ENCODE peak calls at places on chromosome 7, in seven cellular contexts. One of them, this sample, is unnamed.

GRCh38 chr7:121562274-121562673 is 166.2 kb upstream of the FAM3C start:
- DNase-seq in adipocyte: peak; percentile 50
- DNase-seq in activated naive CD4-positive, alpha-beta T cell treated with anti-CD3 and anti-CD28 coated beads for 36 hours: no peak
- DNase-seq in fibroblast of the aortic adventitia: peak; percentile 49
- DNase-seq in EH: peak; percentile 75
- DNase-seq in nucleus accumbens: no peak
- DNase-seq in GM04503: peak; percentile 13
- DNase-seq in this sample: no peak

GRCh38 chr7:50339990-50340500 is 35.5 kb downstream of the IKZF1 start:
- DNase-seq in EH: no peak
- DNase-seq in GM04503: no peak
- DNase-seq in adipocyte: no peak
- DNase-seq in activated naive CD4-positive, alpha-beta T cell treated with anti-CD3 and anti-CD28 coated beads for 36 hours: peak; percentile 72
- DNase-seq in fibroblast of the aortic adventitia: no peak
- DNase-seq in nucleus accumbens: no peak
- DNase-seq in this sample: no peak

GRCh38 chr7:123643495-123644428 is 11.9 kb upstream of the LMOD2 start:
- DNase-seq in activated naive CD4-positive, alpha-beta T cell treated with anti-CD3 and anti-CD28 coated beads for 36 hours: no peak
- DNase-seq in GM04503: peak; percentile 7
- DNase-seq in fibroblast of the aortic adventitia: peak; percentile 87
- DNase-seq in EH: peak; percentile 56
- DNase-seq in nucleus accumbens: no peak
- DNase-seq in adipocyte: peak; percentile 81
- DNase-seq in this sample: no peak

GRCh38 chr7:90401989-90402388 is 1.3 kb upstream of the CLDN12 start:
- DNase-seq in GM04503: no peak
- DNase-seq in fibroblast of the aortic adventitia: peak; percentile 42
- DNase-seq in nucleus accumbens: no peak
- DNase-seq in activated naive CD4-positive, alpha-beta T cell treated with anti-CD3 and anti-CD28 coated beads for 36 hours: no peak
- DNase-seq in adipocyte: no peak
- DNase-seq in EH: peak; percentile 23
- DNase-seq in this sample: no peak

GRCh38 chr7:57579454-57579853 is 129.5 kb downstream of the ZNF716 start:
- DNase-seq in activated naive CD4-positive, alpha-beta T cell treated with anti-CD3 and anti-CD28 coated beads for 36 hours: no peak
- DNase-seq in fibroblast of the aortic adventitia: no peak
- DNase-seq in adipocyte: no peak
- DNase-seq in nucleus accumbens: no peak
- DNase-seq in GM04503: no peak
- DNase-seq in EH: no peak
- DNase-seq in this sample: no peak

GRCh38 chr7:107810626-107811025 is 7.6 kb upstream of the SLC26A3 start:
- DNase-seq in EH: no peak
- DNase-seq in activated naive CD4-positive, alpha-beta T cell treated with anti-CD3 and anti-CD28 coated beads for 36 hours: peak; percentile 17
- DNase-seq in nucleus accumbens: no peak
- DNase-seq in GM04503: no peak
- DNase-seq in fibroblast of the aortic adventitia: no peak
- DNase-seq in adipocyte: no peak
- DNase-seq in this sample: no peak

GRCh38 chr7:23539494-23539907 is 7.7 kb upstream of the TRA2A start:
- DNase-seq in EH: no peak
- DNase-seq in adipocyte: no peak
- DNase-seq in fibroblast of the aortic adventitia: no peak
- DNase-seq in activated naive CD4-positive, alpha-beta T cell treated with anti-CD3 and anti-CD28 coated beads for 36 hours: no peak
- DNase-seq in GM04503: no peak
- DNase-seq in nucleus accumbens: no peak
- DNase-seq in this sample: no peak

GRCh38 chr7:4727914-4728705 is 46.0 kb downstream of the FOXK1 start:
- DNase-seq in activated naive CD4-positive, alpha-beta T cell treated with anti-CD3 and anti-CD28 coated beads for 36 hours: no peak
- DNase-seq in GM04503: no peak
- DNase-seq in fibroblast of the aortic adventitia: no peak
- DNase-seq in adipocyte: no peak
- DNase-seq in EH: no peak
- DNase-seq in nucleus accumbens: no peak
- DNase-seq in this sample: no peak

GRCh38 chr7:120843121-120843520 is 14.8 kb downstream of the TSPAN12 start:
- DNase-seq in EH: peak; percentile 2
- DNase-seq in adipocyte: no peak
- DNase-seq in GM04503: no peak
- DNase-seq in fibroblast of the aortic adventitia: peak; percentile 25
- DNase-seq in activated naive CD4-positive, alpha-beta T cell treated with anti-CD3 and anti-CD28 coated beads for 36 hours: no peak
- DNase-seq in nucleus accumbens: no peak
- DNase-seq in this sample: no peak

GRCh38 chr7:50960621-50961310 is 178.1 kb upstream of the GRB10 start:
- DNase-seq in GM04503: no peak
- DNase-seq in EH: no peak
- DNase-seq in nucleus accumbens: no peak
- DNase-seq in activated naive CD4-positive, alpha-beta T cell treated with anti-CD3 and anti-CD28 coated beads for 36 hours: no peak
- DNase-seq in fibroblast of the aortic adventitia: no peak
- DNase-seq in adipocyte: no peak
- DNase-seq in this sample: no peak

GRCh38 chr7:107953924-107954303 is 49.0 kb downstream of the LAMB1 start:
- DNase-seq in nucleus accumbens: no peak
- DNase-seq in EH: peak; percentile 69
- DNase-seq in fibroblast of the aortic adventitia: no peak
- DNase-seq in activated naive CD4-positive, alpha-beta T cell treated with anti-CD3 and anti-CD28 coated beads for 36 hours: no peak
- DNase-seq in adipocyte: no peak
- DNase-seq in GM04503: no peak
- DNase-seq in this sample: no peak

GRCh38 chr7:92835140-92835850 is 1.1 kb downstream of the CDK6 start:
- DNase-seq in nucleus accumbens: no peak
- DNase-seq in fibroblast of the aortic adventitia: peak; percentile 63
- DNase-seq in activated naive CD4-positive, alpha-beta T cell treated with anti-CD3 and anti-CD28 coated beads for 36 hours: peak; percentile 62
- DNase-seq in EH: peak; percentile 87
- DNase-seq in GM04503: no peak
- DNase-seq in adipocyte: peak; percentile 87
- DNase-seq in this sample: no peak

GRCh38 chr7:103065666-103066065 is 8.9 kb downstream of the FBXL13 start:
- DNase-seq in adipocyte: peak; percentile 42
- DNase-seq in activated naive CD4-positive, alpha-beta T cell treated with anti-CD3 and anti-CD28 coated beads for 36 hours: peak; percentile 54
- DNase-seq in fibroblast of the aortic adventitia: peak; percentile 23
- DNase-seq in GM04503: no peak
- DNase-seq in EH: peak; percentile 49
- DNase-seq in nucleus accumbens: no peak
- DNase-seq in this sample: no peak

GRCh38 chr7:101651116-101651515 is 22.0 kb upstream of the MYL10 start:
- DNase-seq in fibroblast of the aortic adventitia: no peak
- DNase-seq in activated naive CD4-positive, alpha-beta T cell treated with anti-CD3 and anti-CD28 coated beads for 36 hours: no peak
- DNase-seq in nucleus accumbens: no peak
- DNase-seq in adipocyte: no peak
- DNase-seq in EH: no peak
- DNase-seq in GM04503: no peak
- DNase-seq in this sample: no peak

GRCh38 chr7:51226042-51226755 is 90.4 kb downstream of the COBL start:
- DNase-seq in activated naive CD4-positive, alpha-beta T cell treated with anti-CD3 and anti-CD28 coated beads for 36 hours: no peak
- DNase-seq in EH: no peak
- DNase-seq in fibroblast of the aortic adventitia: no peak
- DNase-seq in GM04503: no peak
- DNase-seq in adipocyte: no peak
- DNase-seq in nucleus accumbens: no peak
- DNase-seq in this sample: no peak

GRCh38 chr7:52639126-52639525 is 396.3 kb upstream of the POM121L12 start:
- DNase-seq in EH: no peak
- DNase-seq in activated naive CD4-positive, alpha-beta T cell treated with anti-CD3 and anti-CD28 coated beads for 36 hours: no peak
- DNase-seq in adipocyte: no peak
- DNase-seq in fibroblast of the aortic adventitia: no peak
- DNase-seq in nucleus accumbens: no peak
- DNase-seq in GM04503: no peak
- DNase-seq in this sample: no peak

GRCh38 chr7:157404845-157405481 is 68.2 kb downstream of the DNAJB6 start:
- DNase-seq in GM04503: peak; percentile 73
- DNase-seq in adipocyte: peak; percentile 96
- DNase-seq in fibroblast of the aortic adventitia: peak; percentile 91
- DNase-seq in activated naive CD4-positive, alpha-beta T cell treated with anti-CD3 and anti-CD28 coated beads for 36 hours: peak; percentile 54
- DNase-seq in nucleus accumbens: no peak
- DNase-seq in EH: peak; percentile 98
- DNase-seq in this sample: no peak

GRCh38 chr7:29274156-29275017 is 79.8 kb downstream of the CHN2 start:
- DNase-seq in activated naive CD4-positive, alpha-beta T cell treated with anti-CD3 and anti-CD28 coated beads for 36 hours: no peak
- DNase-seq in GM04503: no peak
- DNase-seq in EH: no peak
- DNase-seq in fibroblast of the aortic adventitia: peak; percentile 84
- DNase-seq in nucleus accumbens: no peak
- DNase-seq in adipocyte: peak; percentile 46
- DNase-seq in this sample: peak; percentile 83

GRCh38 chr7:28104811-28105210 is 75.8 kb downstream of the JAZF1 start:
- DNase-seq in EH: peak; percentile 60
- DNase-seq in nucleus accumbens: no peak
- DNase-seq in adipocyte: no peak
- DNase-seq in fibroblast of the aortic adventitia: no peak
- DNase-seq in activated naive CD4-positive, alpha-beta T cell treated with anti-CD3 and anti-CD28 coated beads for 36 hours: no peak
- DNase-seq in GM04503: no peak
- DNase-seq in this sample: no peak

GRCh38 chr7:30727061-30727945 is 24.6 kb upstream of the INMT start:
- DNase-seq in activated naive CD4-positive, alpha-beta T cell treated with anti-CD3 and anti-CD28 coated beads for 36 hours: peak; percentile 75
- DNase-seq in adipocyte: peak; percentile 27
- DNase-seq in EH: peak; percentile 19
- DNase-seq in fibroblast of the aortic adventitia: peak; percentile 10
- DNase-seq in nucleus accumbens: no peak
- DNase-seq in GM04503: no peak
- DNase-seq in this sample: no peak

GRCh38 chr7:95375591-95376294 is 20.4 kb downstream of the PON3 start:
- DNase-seq in adipocyte: no peak
- DNase-seq in fibroblast of the aortic adventitia: no peak
- DNase-seq in GM04503: no peak
- DNase-seq in EH: no peak
- DNase-seq in nucleus accumbens: no peak
- DNase-seq in activated naive CD4-positive, alpha-beta T cell treated with anti-CD3 and anti-CD28 coated beads for 36 hours: no peak
- DNase-seq in this sample: no peak

GRCh38 chr7:73437699-73438416 is 4.3 kb downstream of the FZD9 start:
- DNase-seq in EH: no peak
- DNase-seq in adipocyte: no peak
- DNase-seq in activated naive CD4-positive, alpha-beta T cell treated with anti-CD3 and anti-CD28 coated beads for 36 hours: no peak
- DNase-seq in fibroblast of the aortic adventitia: no peak
- DNase-seq in GM04503: no peak
- DNase-seq in nucleus accumbens: no peak
- DNase-seq in this sample: no peak

GRCh38 chr7:111025013-111025412 is 65.9 kb upstream of the LRRN3 start:
- DNase-seq in nucleus accumbens: no peak
- DNase-seq in fibroblast of the aortic adventitia: no peak
- DNase-seq in GM04503: no peak
- DNase-seq in adipocyte: no peak
- DNase-seq in EH: no peak
- DNase-seq in activated naive CD4-positive, alpha-beta T cell treated with anti-CD3 and anti-CD28 coated beads for 36 hours: peak; percentile 67
- DNase-seq in this sample: no peak

GRCh38 chr7:43568529-43568928 is 14.4 kb upstream of the STK17A start:
- DNase-seq in GM04503: no peak
- DNase-seq in activated naive CD4-positive, alpha-beta T cell treated with anti-CD3 and anti-CD28 coated beads for 36 hours: no peak
- DNase-seq in fibroblast of the aortic adventitia: peak; percentile 40
- DNase-seq in adipocyte: no peak
- DNase-seq in nucleus accumbens: no peak
- DNase-seq in EH: peak; percentile 66
- DNase-seq in this sample: no peak

GRCh38 chr7:157021071-157021891 is 10.8 kb upstream of the MNX1 start:
- DNase-seq in GM04503: no peak
- DNase-seq in fibroblast of the aortic adventitia: no peak
- DNase-seq in nucleus accumbens: no peak
- DNase-seq in EH: no peak
- DNase-seq in activated naive CD4-positive, alpha-beta T cell treated with anti-CD3 and anti-CD28 coated beads for 36 hours: no peak
- DNase-seq in adipocyte: no peak
- DNase-seq in this sample: no peak

GRCh38 chr7:87702326-87702725 is 74.1 kb downstream of the RUNDC3B start:
- DNase-seq in EH: peak; percentile 85
- DNase-seq in adipocyte: peak; percentile 72
- DNase-seq in activated naive CD4-positive, alpha-beta T cell treated with anti-CD3 and anti-CD28 coated beads for 36 hours: no peak
- DNase-seq in GM04503: no peak
- DNase-seq in fibroblast of the aortic adventitia: peak; percentile 8
- DNase-seq in nucleus accumbens: no peak
- DNase-seq in this sample: no peak

GRCh38 chr7:43636093-43636492 is 53.2 kb downstream of the STK17A start:
- DNase-seq in adipocyte: peak; percentile 65
- DNase-seq in nucleus accumbens: no peak
- DNase-seq in activated naive CD4-positive, alpha-beta T cell treated with anti-CD3 and anti-CD28 coated beads for 36 hours: no peak
- DNase-seq in EH: peak; percentile 71
- DNase-seq in GM04503: no peak
- DNase-seq in fibroblast of the aortic adventitia: peak; percentile 62
- DNase-seq in this sample: no peak

GRCh38 chr7:101121996-101122932 is 4.6 kb upstream of the SERPINE1 start:
- DNase-seq in fibroblast of the aortic adventitia: peak; percentile 99
- DNase-seq in EH: peak; percentile 100
- DNase-seq in nucleus accumbens: no peak
- DNase-seq in GM04503: peak; percentile 99
- DNase-seq in adipocyte: peak; percentile 97
- DNase-seq in activated naive CD4-positive, alpha-beta T cell treated with anti-CD3 and anti-CD28 coated beads for 36 hours: no peak
- DNase-seq in this sample: no peak

GRCh38 chr7:22607180-22607579 is 107.2 kb upstream of the STEAP1B start:
- DNase-seq in adipocyte: no peak
- DNase-seq in fibroblast of the aortic adventitia: no peak
- DNase-seq in nucleus accumbens: no peak
- DNase-seq in GM04503: no peak
- DNase-seq in EH: no peak
- DNase-seq in activated naive CD4-positive, alpha-beta T cell treated with anti-CD3 and anti-CD28 coated beads for 36 hours: no peak
- DNase-seq in this sample: no peak

GRCh38 chr7:75776295-75776971 is 4.4 kb upstream of the CCL26 start:
- DNase-seq in nucleus accumbens: no peak
- DNase-seq in EH: peak; percentile 94
- DNase-seq in adipocyte: peak; percentile 64
- DNase-seq in GM04503: peak; percentile 88
- DNase-seq in activated naive CD4-positive, alpha-beta T cell treated with anti-CD3 and anti-CD28 coated beads for 36 hours: peak; percentile 81
- DNase-seq in fibroblast of the aortic adventitia: peak; percentile 74
- DNase-seq in this sample: no peak

GRCh38 chr7:150978136-150978789 is at the start of gene KCNH2:
- DNase-seq in adipocyte: peak; percentile 25
- DNase-seq in EH: no peak
- DNase-seq in nucleus accumbens: peak; percentile 37
- DNase-seq in activated naive CD4-positive, alpha-beta T cell treated with anti-CD3 and anti-CD28 coated beads for 36 hours: no peak
- DNase-seq in fibroblast of the aortic adventitia: no peak
- DNase-seq in GM04503: no peak
- DNase-seq in this sample: peak; percentile 65

GRCh38 chr7:134154581-134155130 is 27.5 kb downstream of the LRGUK start:
- DNase-seq in EH: peak; percentile 9
- DNase-seq in activated naive CD4-positive, alpha-beta T cell treated with anti-CD3 and anti-CD28 coated beads for 36 hours: no peak
- DNase-seq in nucleus accumbens: no peak
- DNase-seq in fibroblast of the aortic adventitia: peak; percentile 2
- DNase-seq in GM04503: no peak
- DNase-seq in adipocyte: peak; percentile 8
- DNase-seq in this sample: no peak

GRCh38 chr7:85471740-85472139 is 284.9 kb upstream of the SEMA3D start:
- DNase-seq in adipocyte: peak; percentile 66
- DNase-seq in GM04503: peak; percentile 27
- DNase-seq in nucleus accumbens: no peak
- DNase-seq in activated naive CD4-positive, alpha-beta T cell treated with anti-CD3 and anti-CD28 coated beads for 36 hours: no peak
- DNase-seq in EH: peak; percentile 81
- DNase-seq in fibroblast of the aortic adventitia: no peak
- DNase-seq in this sample: no peak

GRCh38 chr7:23268746-23269145 is 22.2 kb downstream of the GPNMB start:
- DNase-seq in EH: peak; percentile 3
- DNase-seq in GM04503: no peak
- DNase-seq in fibroblast of the aortic adventitia: no peak
- DNase-seq in adipocyte: no peak
- DNase-seq in nucleus accumbens: no peak
- DNase-seq in activated naive CD4-positive, alpha-beta T cell treated with anti-CD3 and anti-CD28 coated beads for 36 hours: no peak
- DNase-seq in this sample: no peak

GRCh38 chr7:114988035-114988434 is 66.1 kb downstream of the MDFIC start:
- DNase-seq in EH: no peak
- DNase-seq in nucleus accumbens: no peak
- DNase-seq in activated naive CD4-positive, alpha-beta T cell treated with anti-CD3 and anti-CD28 coated beads for 36 hours: no peak
- DNase-seq in fibroblast of the aortic adventitia: peak; percentile 52
- DNase-seq in adipocyte: no peak
- DNase-seq in GM04503: no peak
- DNase-seq in this sample: no peak

GRCh38 chr7:148927141-148927540 is 43.0 kb upstream of the EZH2 start:
- DNase-seq in fibroblast of the aortic adventitia: peak; percentile 40
- DNase-seq in GM04503: no peak
- DNase-seq in activated naive CD4-positive, alpha-beta T cell treated with anti-CD3 and anti-CD28 coated beads for 36 hours: no peak
- DNase-seq in adipocyte: no peak
- DNase-seq in EH: no peak
- DNase-seq in nucleus accumbens: no peak
- DNase-seq in this sample: no peak